ENCODE peak calls at places on chromosome 14, in four cellular contexts. Q, Y, S and L are unnamed samples. For H3K9me3, the result is how much of the 10 kb centered on the place peaks cover.

GRCh38 chr14:54902521-54903420 is at the start of gene GCH1:
- DNase-seq in Q (peak), S (peak), Y (peak), L (peak)

GRCh38 chr14:99724939-99725773 is 41.1 kb downstream of the CYP46A1 start:
- DNase-seq in S (no peak), Y (no peak), Q (no peak), L (no peak)

GRCh38 chr14:42944284-42944683 is 1337.6 kb downstream of the LRFN5 start:
- DNase-seq in Y (no peak), S (no peak), Q (no peak), L (no peak)

GRCh38 chr14:90521121-90521929 is 124.5 kb downstream of the CALM1 start:
- DNase-seq in S (no peak), Y (no peak), Q (peak), L (no peak)

GRCh38 chr14:74981833-74982232 is 20.9 kb upstream of the EIF2B2 start:
- DNase-seq in S (no peak), Q (no peak), Y (no peak), L (no peak)

GRCh38 chr14:74514471-74514932 is 20.9 kb downstream of the ISCA2 start:
- DNase-seq in S (no peak), Y (peak), Q (peak), L (peak)

GRCh38 chr14:58871972-58872530 is 234.3 kb downstream of the DACT1 start:
- DNase-seq in Y (no peak), Q (no peak), S (no peak), L (no peak)

GRCh38 chr14:50363734-50364113 is 33.0 kb downstream of the CDKL1 start:
- DNase-seq in Q (no peak), S (no peak), Y (peak), L (peak)

GRCh38 chr14:74552623-74553022 is 59.1 kb downstream of the ISCA2 start:
- DNase-seq in Q (peak), S (no peak), Y (peak), L (peak)

GRCh38 chr14:99821519-99822165 is 28.4 kb downstream of the EML1 start:
- DNase-seq in Y (no peak), S (no peak), Q (no peak), L (no peak)

GRCh38 chr14:91841065-91841464 is 26.3 kb downstream of the TC2N start:
- DNase-seq in Q (no peak), S (no peak), Y (no peak), L (no peak)

GRCh38 chr14:20048202-20048601 is 11.6 kb upstream of the OR4L1 start:
- DNase-seq in Y (no peak), Q (no peak), S (no peak), L (no peak)

GRCh38 chr14:34436118-34436905 is 25.7 kb downstream of the SPTSSA start:
- DNase-seq in Q (no peak), Y (no peak), S (no peak), L (no peak)

GRCh38 chr14:73723411-73723798 is 9.2 kb upstream of the PNMA1 start:
- DNase-seq in Q (no peak), S (no peak), Y (no peak), L (no peak)

GRCh38 chr14:22159968-22160367 is 429.1 kb downstream of the DAD1 start:
- DNase-seq in Y (peak), S (no peak), Q (no peak), L (no peak)

GRCh38 chr14:103107455-103107854 is 12.9 kb downstream of the EXOC3L4 start:
- DNase-seq in Q (no peak), Y (no peak), S (no peak), L (no peak)
- H3K9me3 ChIP-seq in Q (under half), Y (under half), S (under half), L (under half)

DNA sequence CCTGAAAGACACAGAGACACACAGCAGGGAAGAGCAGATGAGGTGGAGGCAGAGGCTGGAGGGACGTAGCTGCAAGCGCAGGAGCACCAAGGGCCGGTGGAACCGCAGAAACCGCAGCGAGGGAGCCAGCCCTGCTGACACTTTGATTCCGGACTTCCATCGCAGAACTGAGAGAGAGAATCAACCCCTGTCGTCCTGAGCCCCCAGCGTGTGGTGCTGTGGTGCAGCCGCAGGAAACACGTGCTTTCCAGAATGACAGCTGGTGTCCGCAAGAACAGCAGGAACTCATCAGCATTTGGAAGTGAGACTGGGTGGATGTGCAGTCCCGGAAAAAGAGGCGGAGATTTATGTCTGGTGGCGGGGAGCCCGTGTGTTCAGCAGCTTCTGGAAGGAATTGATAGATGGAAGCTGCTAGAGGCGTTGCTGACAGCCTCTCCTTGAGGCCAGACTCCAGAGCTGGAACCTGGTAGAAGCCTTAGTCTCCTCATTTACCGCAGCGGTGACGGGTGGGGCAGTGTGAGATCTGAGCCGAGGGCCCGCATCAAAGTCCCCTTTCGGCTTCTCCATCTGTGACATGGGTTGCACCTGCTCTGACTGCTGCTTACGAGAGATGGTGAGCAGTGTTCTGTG is 21.9 kb upstream of the KLC1 start:
- DNase-seq in S (no peak), Q (peak), Y (peak), L (peak)
- H3K4me3 ChIP-seq in S (no peak), Q (peak), Y (peak), L (peak)

GRCh38 chr14:60510254-60510975 is 1.5 kb downstream of the SIX6 start:
- DNase-seq in Y (no peak), Q (no peak), S (no peak), L (no peak)
- H3K9me3 ChIP-seq in Y (under half), Q (under half), S (under half), L (under half)

GRCh38 chr14:38209572-38210159 is 2.0 kb downstream of the SSTR1 start:
- DNase-seq in Y (no peak), Q (no peak), S (no peak), L (no peak)

GRCh38 chr14:38207342-38207741 is 362 bp upstream of the SSTR1 start:
- DNase-seq in Q (no peak), Y (no peak), S (no peak), L (no peak)

GRCh38 chr14:38206689-38207088 is 1.0 kb upstream of the SSTR1 start:
- DNase-seq in Y (no peak), S (no peak), Q (no peak), L (no peak)

GRCh38 chr14:38208825-38209562 is 1.3 kb downstream of the SSTR1 start:
- DNase-seq in Q (no peak), S (no peak), Y (peak), L (peak)

DNA sequence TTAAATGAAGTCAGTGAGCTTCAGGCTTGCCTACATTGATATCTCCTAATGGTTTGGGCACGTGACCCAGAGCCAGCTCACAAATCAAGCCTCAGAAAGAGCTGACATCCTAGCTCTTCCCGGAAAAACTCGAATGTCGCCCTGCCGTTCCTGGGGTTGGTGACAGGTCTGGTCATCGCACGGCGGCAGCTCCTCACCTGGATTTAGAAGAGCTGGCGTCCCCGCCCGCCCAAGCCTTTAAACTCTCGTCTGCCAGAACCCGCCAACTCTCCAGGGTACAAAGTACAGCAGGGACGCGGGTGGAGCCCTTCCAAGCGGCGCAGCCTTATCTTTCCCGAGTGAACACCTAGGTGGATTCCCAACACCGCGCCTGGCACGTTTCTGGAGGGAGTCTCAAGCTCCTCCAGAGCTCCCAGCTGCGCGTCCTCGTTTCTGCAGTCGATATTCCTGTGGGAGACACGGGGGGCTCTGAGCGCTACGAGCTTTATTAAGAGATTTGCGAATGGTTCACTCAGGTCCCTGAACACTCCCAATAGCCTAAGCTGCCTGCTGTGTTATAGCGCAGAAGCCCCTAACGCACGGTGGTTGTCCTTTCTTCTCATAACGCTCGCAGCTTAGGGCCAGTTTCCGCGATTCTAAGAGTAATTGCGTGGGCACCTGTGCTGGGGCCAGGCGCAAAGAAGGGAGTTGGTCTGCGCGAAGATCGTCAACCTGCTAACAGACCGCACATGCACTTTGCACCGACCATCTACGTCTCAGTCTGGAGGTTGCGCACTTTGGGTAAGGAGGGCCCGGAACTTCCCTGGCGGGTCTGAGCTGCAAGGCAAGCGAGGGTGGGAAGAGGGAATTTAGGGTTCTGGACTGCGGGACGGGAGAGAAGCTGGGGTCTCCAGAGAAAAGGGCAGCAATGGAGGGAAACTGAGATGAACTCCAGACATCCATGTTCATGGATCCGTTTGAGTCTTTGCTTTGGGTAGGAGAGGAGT is at the start of gene SSTR1:
- DNase-seq in Y (peak), S (no peak), Q (no peak), L (no peak)
- H3K4me3 ChIP-seq in Y (peak), S (no peak), Q (peak), L (no peak)

GRCh38 chr14:70808402-70809237 is 693 bp downstream of the MAP3K9 start:
- DNase-seq in Q (peak), Y (peak), S (no peak), L (no peak)

GRCh38 chr14:70810621-70811020 is 1.3 kb upstream of the MAP3K9 start:
- DNase-seq in S (no peak), Q (no peak), Y (no peak), L (no peak)

GRCh38 chr14:70811065-70811464 is 1.8 kb upstream of the MAP3K9 start:
- DNase-seq in Y (no peak), S (no peak), Q (no peak), L (no peak)

GRCh38 chr14:70808023-70808401 is 1.3 kb downstream of the MAP3K9 start:
- DNase-seq in Y (peak), Q (no peak), S (peak), L (no peak)

GRCh38 chr14:70809238-70810214 is at the start of gene MAP3K9:
- DNase-seq in Y (peak), S (peak), Q (peak), L (peak)
- H3K9me3 ChIP-seq in Y (under half), S (under half), Q (under half), L (under half)